ENCODE peak calls at places on chromosomes 2 and 18, in seven cellular contexts. One of them, this sample, is unnamed.

GRCh38 chr2:15195723-15196270 is 365.3 kb downstream of the NBAS start:
- DNase-seq in caudate nucleus: no peak
- DNase-seq in HuH-7: no peak
- DNase-seq in lung microvascular endothelial cell: no peak
- DNase-seq in GM12891: no peak
- DNase-seq in activated T-helper 9 cell treated with anti-CD3 and anti-CD28 coated beads, Interleukin-2, amount 50 U/mL, for 16 hours: no peak
- DNase-seq in nephron progenitor cell: no peak
- DNase-seq in this sample: no peak

GRCh38 chr2:73359915-73360697 is 25.5 kb upstream of the ALMS1 start:
- DNase-seq in caudate nucleus: no peak
- DNase-seq in HuH-7: no peak
- DNase-seq in lung microvascular endothelial cell: no peak
- DNase-seq in GM12891: no peak
- DNase-seq in activated T-helper 9 cell treated with anti-CD3 and anti-CD28 coated beads, Interleukin-2, amount 50 U/mL, for 16 hours: no peak
- DNase-seq in nephron progenitor cell: no peak
- DNase-seq in this sample: no peak

GRCh38 chr2:149931486-149931885 is 343.9 kb upstream of the MMADHC start:
- DNase-seq in caudate nucleus: no peak
- DNase-seq in HuH-7: no peak
- DNase-seq in lung microvascular endothelial cell: no peak
- DNase-seq in GM12891: no peak
- DNase-seq in activated T-helper 9 cell treated with anti-CD3 and anti-CD28 coated beads, Interleukin-2, amount 50 U/mL, for 16 hours: no peak
- DNase-seq in nephron progenitor cell: no peak
- DNase-seq in this sample: no peak

GRCh38 chr2:214593723-214594122 is 182.9 kb downstream of the VWC2L start:
- DNase-seq in caudate nucleus: no peak
- DNase-seq in HuH-7: no peak
- DNase-seq in lung microvascular endothelial cell: peak
- DNase-seq in GM12891: no peak
- DNase-seq in activated T-helper 9 cell treated with anti-CD3 and anti-CD28 coated beads, Interleukin-2, amount 50 U/mL, for 16 hours: no peak
- DNase-seq in nephron progenitor cell: no peak
- DNase-seq in this sample: no peak

GRCh38 chr2:2183135-2183534 is 147.9 kb downstream of the MYT1L start:
- DNase-seq in caudate nucleus: no peak
- DNase-seq in HuH-7: no peak
- DNase-seq in lung microvascular endothelial cell: no peak
- DNase-seq in GM12891: no peak
- DNase-seq in activated T-helper 9 cell treated with anti-CD3 and anti-CD28 coated beads, Interleukin-2, amount 50 U/mL, for 16 hours: no peak
- DNase-seq in nephron progenitor cell: no peak
- DNase-seq in this sample: no peak

GRCh38 chr18:31354990-31355389 is 21.6 kb upstream of the DSG4 start:
- DNase-seq in caudate nucleus: no peak
- DNase-seq in HuH-7: no peak
- DNase-seq in lung microvascular endothelial cell: no peak
- DNase-seq in GM12891: no peak
- DNase-seq in activated T-helper 9 cell treated with anti-CD3 and anti-CD28 coated beads, Interleukin-2, amount 50 U/mL, for 16 hours: no peak
- DNase-seq in nephron progenitor cell: no peak
- DNase-seq in this sample: no peak

GRCh38 chr2:205954707-205955106 is 131.3 kb downstream of the INO80D start:
- DNase-seq in caudate nucleus: no peak
- DNase-seq in HuH-7: no peak
- DNase-seq in lung microvascular endothelial cell: no peak
- DNase-seq in GM12891: no peak
- DNase-seq in activated T-helper 9 cell treated with anti-CD3 and anti-CD28 coated beads, Interleukin-2, amount 50 U/mL, for 16 hours: no peak
- DNase-seq in nephron progenitor cell: no peak
- DNase-seq in this sample: no peak

GRCh38 chr18:22342625-22343024 is 75.1 kb downstream of the CTAGE1 start:
- DNase-seq in caudate nucleus: no peak
- DNase-seq in HuH-7: no peak
- DNase-seq in lung microvascular endothelial cell: peak
- DNase-seq in GM12891: no peak
- DNase-seq in activated T-helper 9 cell treated with anti-CD3 and anti-CD28 coated beads, Interleukin-2, amount 50 U/mL, for 16 hours: no peak
- DNase-seq in nephron progenitor cell: no peak
- DNase-seq in this sample: peak

GRCh38 chr2:32680937-32681336 is 53.1 kb downstream of the TTC27 start:
- DNase-seq in caudate nucleus: no peak
- DNase-seq in HuH-7: no peak
- DNase-seq in lung microvascular endothelial cell: peak
- DNase-seq in GM12891: no peak
- DNase-seq in activated T-helper 9 cell treated with anti-CD3 and anti-CD28 coated beads, Interleukin-2, amount 50 U/mL, for 16 hours: no peak
- DNase-seq in nephron progenitor cell: no peak
- DNase-seq in this sample: no peak

GRCh38 chr18:49849331-49850217 is 36.2 kb upstream of the ACAA2 start:
- DNase-seq in caudate nucleus: no peak
- DNase-seq in HuH-7: no peak
- DNase-seq in lung microvascular endothelial cell: peak
- DNase-seq in GM12891: no peak
- DNase-seq in activated T-helper 9 cell treated with anti-CD3 and anti-CD28 coated beads, Interleukin-2, amount 50 U/mL, for 16 hours: no peak
- DNase-seq in nephron progenitor cell: peak
- DNase-seq in this sample: no peak

GRCh38 chr2:239193925-239194687 is 206.7 kb downstream of the HDAC4 start:
- DNase-seq in caudate nucleus: no peak
- DNase-seq in HuH-7: peak
- DNase-seq in lung microvascular endothelial cell: no peak
- DNase-seq in GM12891: no peak
- DNase-seq in activated T-helper 9 cell treated with anti-CD3 and anti-CD28 coated beads, Interleukin-2, amount 50 U/mL, for 16 hours: no peak
- DNase-seq in nephron progenitor cell: no peak
- DNase-seq in this sample: no peak

GRCh38 chr2:238636269-238637073 is 209.7 kb downstream of the ASB1 start:
- DNase-seq in caudate nucleus: no peak
- DNase-seq in HuH-7: no peak
- DNase-seq in lung microvascular endothelial cell: no peak
- DNase-seq in GM12891: no peak
- DNase-seq in activated T-helper 9 cell treated with anti-CD3 and anti-CD28 coated beads, Interleukin-2, amount 50 U/mL, for 16 hours: no peak
- DNase-seq in nephron progenitor cell: no peak
- DNase-seq in this sample: no peak